ENCODE peak calls at places on chromosome 22, in nine cellular contexts. N is thoracic aorta, B is psoas muscle, G is right cardiac atrium, Z is cardiac muscle cell, R is upper lobe of right lung, V is left lung, C is AG04450, S is uterus. D is an unnamed sample.
A peak's percentile ranks its signal among the peaks of the same experiment; 100 is the strongest.

GRCh38 chr22:50146440-50147228 is 23.9 kb upstream of the PANX2 start:
- DNase-seq in N (no peak), B (peak; percentile 64), G (peak; percentile 65), Z (peak; percentile 83), R (peak; percentile 77), V (peak; percentile 52), C (peak; percentile 42), S (peak; percentile 65), D (no peak)

GRCh38 chr22:28414017-28414416 is 265.6 kb downstream of the TTC28 start:
- DNase-seq in N (no peak), B (no peak), G (no peak), Z (peak; percentile 36), R (no peak), V (no peak), C (no peak), S (no peak), D (no peak)

GRCh38 chr22:24003887-24004286 is 1.4 kb downstream of the GSTT4 start:
- DNase-seq in N (no peak), B (no peak), G (no peak), Z (no peak), R (no peak), V (no peak), C (no peak), S (no peak), D (no peak)

GRCh38 chr22:24566899-24567511 is 11.2 kb downstream of the SNRPD3 start:
- DNase-seq in N (no peak), B (no peak), G (no peak), Z (peak; percentile 18), R (no peak), V (no peak), C (no peak), S (no peak), D (no peak)

GRCh38 chr22:38167988-38168407 is 13.6 kb downstream of the PLA2G6 start:
- DNase-seq in N (no peak), B (peak; percentile 55), G (peak; percentile 69), Z (peak; percentile 27), R (no peak), V (no peak), C (no peak), S (no peak), D (peak; percentile 66)

GRCh38 chr22:17359501-17359900 is 9.8 kb upstream of the CECR2 start:
- DNase-seq in N (no peak), B (no peak), G (no peak), Z (peak; percentile 67), R (no peak), V (no peak), C (no peak), S (no peak), D (no peak)

GRCh38 chr22:25942989-25943411 is 201.0 kb downstream of the MYO18B start:
- DNase-seq in N (no peak), B (peak; percentile 61), G (peak; percentile 19), Z (no peak), R (no peak), V (no peak), C (no peak), S (no peak), D (peak; percentile 63)

GRCh38 chr22:27480487-27480886 is 321.1 kb downstream of the MN1 start:
- DNase-seq in N (no peak), B (no peak), G (no peak), Z (no peak), R (no peak), V (no peak), C (no peak), S (no peak), D (no peak)

GRCh38 chr22:17733484-17733883 is 40.8 kb downstream of the BID start:
- DNase-seq in N (no peak), B (no peak), G (no peak), Z (no peak), R (no peak), V (no peak), C (no peak), S (no peak), D (no peak)

GRCh38 chr22:30890689-30891442 is 77.7 kb downstream of the MORC2 start:
- DNase-seq in N (no peak), B (no peak), G (no peak), Z (peak; percentile 36), R (peak; percentile 66), V (peak; percentile 32), C (no peak), S (peak; percentile 26), D (no peak)

GRCh38 chr22:20094158-20094807 is 14.2 kb downstream of the DGCR8 start:
- DNase-seq in N (no peak), B (no peak), G (no peak), Z (no peak), R (peak; percentile 46), V (peak; percentile 26), C (no peak), S (peak; percentile 11), D (no peak)

GRCh38 chr22:49106136-49106930 is 721.3 kb downstream of the BRD1 start:
- DNase-seq in N (no peak), B (no peak), G (no peak), Z (no peak), R (peak; percentile 57), V (no peak), C (no peak), S (no peak), D (no peak)

GRCh38 chr22:19517919-19518567 is 6.2 kb downstream of the CLDN5 start:
- DNase-seq in N (no peak), B (no peak), G (no peak), Z (no peak), R (no peak), V (no peak), C (no peak), S (no peak), D (no peak)

GRCh38 chr22:18068381-18068988 is 9.3 kb upstream of the PEX26 start:
- DNase-seq in N (no peak), B (no peak), G (no peak), Z (no peak), R (peak; percentile 10), V (no peak), C (no peak), S (peak; percentile 46), D (no peak)

GRCh38 chr22:28885939-28886338 is 2.6 kb downstream of the ZNRF3 start:
- DNase-seq in N (no peak), B (no peak), G (no peak), Z (no peak), R (no peak), V (no peak), C (no peak), S (no peak), D (no peak)

GRCh38 chr22:19291218-19291579 is 320 bp downstream of the CLTCL1 start:
- DNase-seq in N (no peak), B (peak; percentile 48), G (peak; percentile 49), Z (peak; percentile 20), R (peak; percentile 78), V (peak; percentile 43), C (no peak), S (peak; percentile 42), D (peak; percentile 45)

GRCh38 chr22:44705022-44705297 is 3.0 kb downstream of the PRR5 start:
- DNase-seq in N (no peak), B (no peak), G (no peak), Z (no peak), R (no peak), V (no peak), C (no peak), S (no peak), D (no peak)

GRCh38 chr22:19514831-19515565 is 9.2 kb downstream of the CLDN5 start:
- DNase-seq in N (no peak), B (no peak), G (no peak), Z (no peak), R (no peak), V (no peak), C (no peak), S (no peak), D (no peak)

GRCh38 chr22:30251661-30252226 is 5.2 kb upstream of the LIF start:
- DNase-seq in N (no peak), B (no peak), G (peak; percentile 62), Z (peak; percentile 66), R (no peak), V (no peak), C (no peak), S (no peak), D (peak; percentile 54)

GRCh38 chr22:31436132-31436531 is 36.7 kb downstream of the DRG1 start:
- DNase-seq in N (no peak), B (no peak), G (no peak), Z (peak; percentile 32), R (no peak), V (no peak), C (no peak), S (no peak), D (no peak)

GRCh38 chr22:31825513-31825912 is 71.7 kb downstream of the DEPDC5 start:
- DNase-seq in N (no peak), B (no peak), G (no peak), Z (no peak), R (no peak), V (no peak), C (no peak), S (no peak), D (no peak)

GRCh38 chr22:36453855-36454378 is 27.5 kb downstream of the TXN2 start:
- DNase-seq in N (no peak), B (no peak), G (no peak), Z (no peak), R (no peak), V (no peak), C (no peak), S (no peak), D (no peak)
- H3K27ac ChIP-seq in N (peak overlapping the region; percentile 96), B (peak overlapping the region; percentile 96), G (no peak overlapping the region), Z (no peak overlapping the region), R (peak overlapping the region; percentile 90), V (peak overlapping the region; percentile 94), C (no peak overlapping the region), S (peak overlapping the region; percentile 96), D (peak overlapping the region; percentile 95)

DNA sequence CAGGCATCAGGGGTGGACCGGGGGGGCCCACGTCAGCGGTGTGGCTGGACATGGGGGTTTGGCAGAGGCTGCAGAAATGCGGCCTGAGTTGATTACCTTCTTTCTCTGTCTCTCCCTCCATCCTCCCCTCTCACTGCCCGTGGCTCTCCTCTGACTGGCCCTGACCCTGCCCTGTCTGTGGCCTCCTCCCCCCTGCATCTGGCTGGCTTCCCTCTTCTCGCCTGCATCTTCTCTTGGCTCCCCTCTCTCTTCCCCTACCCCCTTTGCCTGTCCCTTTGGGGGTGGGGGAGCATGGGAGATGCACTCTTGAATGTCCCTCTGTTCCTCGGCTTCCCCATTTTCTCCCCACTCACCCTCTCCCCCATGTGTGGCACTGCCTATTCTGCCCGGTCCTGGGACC is 23.9 kb upstream of the TAB1 start:
- DNase-seq in N (no peak), B (no peak), G (no peak), Z (no peak), R (no peak), V (no peak), C (no peak), S (no peak), D (no peak)
- H3K4me3 ChIP-seq in N (no peak overlapping the region), B (no peak overlapping the region), G (no peak overlapping the region), Z (no peak overlapping the region), R (no peak overlapping the region), V (no peak overlapping the region), C (no peak overlapping the region), S (no peak overlapping the region), D (no peak overlapping the region)

GRCh38 chr22:35377735-35378134 is 3.2 kb upstream of the HMOX1 start:
- DNase-seq in N (no peak), B (no peak), G (no peak), Z (no peak), R (no peak), V (no peak), C (no peak), S (no peak), D (no peak)
- H3K27ac ChIP-seq in N (peak overlapping the region; percentile 58), B (peak overlapping the region; percentile 83), G (no peak overlapping the region), Z (no peak overlapping the region), R (peak overlapping the region; percentile 77), V (peak overlapping the region; percentile 85), C (no peak overlapping the region), S (peak overlapping the region; percentile 81), D (no peak overlapping the region)

GRCh38 chr22:42326301-42326700 is 55.8 kb upstream of the TCF20 start:
- DNase-seq in N (no peak), B (no peak), G (no peak), Z (no peak), R (no peak), V (no peak), C (no peak), S (no peak), D (no peak)
- H3K4me3 ChIP-seq in N (no peak overlapping the region), B (no peak overlapping the region), G (no peak overlapping the region), Z (no peak overlapping the region), R (no peak overlapping the region), V (no peak overlapping the region), C (no peak overlapping the region), S (no peak overlapping the region), D (no peak overlapping the region)